ENCODE peak calls at places on chromosomes 2 and 18, in four cellular contexts. One of them, this sample, is unnamed.

GRCh38 chr18:46222710-46223360 is 118.7 kb downstream of the HAUS1 start:
- DNase-seq in A673: no peak
- DNase-seq in transverse colon: no peak
- DNase-seq in PC-3: no peak
- DNase-seq in this sample: peak

GRCh38 chr2:240364961-240365775 is 70.3 kb upstream of the GPC1 start:
- DNase-seq in transverse colon: no peak
- DNase-seq in PC-3: no peak
- DNase-seq in A673: no peak
- DNase-seq in this sample: no peak

GRCh38 chr18:76822510-76823165 is at the start of gene ZNF236:
- DNase-seq in PC-3: peak
- DNase-seq in A673: peak
- DNase-seq in transverse colon: peak
- DNase-seq in this sample: peak

GRCh38 chr18:78506031-78506461 is 473.6 kb upstream of the SALL3 start:
- DNase-seq in PC-3: no peak
- DNase-seq in transverse colon: no peak
- DNase-seq in A673: no peak
- DNase-seq in this sample: no peak

GRCh38 chr18:8635087-8635486 is 25.9 kb downstream of the RAB12 start:
- DNase-seq in PC-3: no peak
- DNase-seq in A673: no peak
- DNase-seq in transverse colon: no peak
- DNase-seq in this sample: no peak

GRCh38 chr2:9565436-9566153 is 10.0 kb upstream of the ADAM17 start:
- DNase-seq in transverse colon: peak
- DNase-seq in PC-3: peak
- DNase-seq in A673: peak
- DNase-seq in this sample: peak

GRCh38 chr2:43075054-43075593 is 151.3 kb downstream of the ZFP36L2 start:
- DNase-seq in PC-3: peak
- DNase-seq in A673: peak
- DNase-seq in transverse colon: peak
- DNase-seq in this sample: peak

GRCh38 chr2:61538920-61539559 is 884 bp upstream of the XPO1 start:
- DNase-seq in A673: no peak
- DNase-seq in PC-3: peak
- DNase-seq in transverse colon: peak
- DNase-seq in this sample: peak

GRCh38 chr2:2146220-2146619 is 184.9 kb downstream of the MYT1L start:
- DNase-seq in A673: no peak
- DNase-seq in transverse colon: no peak
- DNase-seq in PC-3: no peak
- DNase-seq in this sample: no peak

GRCh38 chr2:227098162-227098515 is 65.9 kb downstream of the COL4A4 start:
- DNase-seq in transverse colon: no peak
- DNase-seq in A673: no peak
- DNase-seq in PC-3: no peak
- DNase-seq in this sample: no peak

GRCh38 chr2:96548558-96549465 is 12.3 kb downstream of the ARID5A start:
- DNase-seq in A673: no peak
- DNase-seq in transverse colon: no peak
- DNase-seq in PC-3: no peak
- DNase-seq in this sample: no peak

GRCh38 chr18:44950685-44951195 is 270.1 kb downstream of the SETBP1 start:
- DNase-seq in PC-3: no peak
- DNase-seq in A673: no peak
- DNase-seq in transverse colon: no peak
- DNase-seq in this sample: no peak
- TF ChIP-seq CTCF in PC-3: no peak
- TF ChIP-seq CTCF in A673: no peak
- TF ChIP-seq CTCF in transverse colon: no peak
- TF ChIP-seq CTCF in this sample: no peak

DNA sequence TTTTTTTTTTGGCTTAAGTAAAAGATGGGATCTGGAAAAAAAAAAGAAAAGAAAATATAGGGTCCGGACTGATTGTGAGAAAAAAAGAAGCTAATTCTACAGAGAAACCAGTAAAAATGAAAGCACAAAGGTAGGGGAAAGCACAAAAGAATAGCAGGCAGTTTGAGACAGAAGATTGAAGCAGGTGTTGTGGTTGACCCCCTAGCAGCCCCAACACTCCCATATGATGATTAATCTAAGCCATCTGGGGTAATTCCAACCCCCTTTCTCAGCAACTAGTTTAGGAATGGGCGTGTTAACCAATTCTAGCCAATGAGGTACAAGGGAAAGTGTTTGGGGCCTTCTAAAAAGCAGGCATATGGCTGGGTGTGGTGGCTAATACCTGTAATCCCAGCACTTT is 77.0 kb downstream of the MBD2 start:
- DNase-seq in A673: no peak
- DNase-seq in transverse colon: no peak
- DNase-seq in PC-3: no peak
- DNase-seq in this sample: no peak
- H3K27ac ChIP-seq in A673: no peak
- H3K27ac ChIP-seq in transverse colon: no peak
- H3K27ac ChIP-seq in PC-3: no peak
- H3K27ac ChIP-seq in this sample: no peak

GRCh38 chr2:30709516-30709915 is 97.7 kb downstream of the CAPN13 start:
- DNase-seq in A673: no peak
- DNase-seq in transverse colon: no peak
- DNase-seq in PC-3: no peak
- DNase-seq in this sample: no peak

GRCh38 chr2:30710461-30710860 is 96.8 kb downstream of the CAPN13 start:
- DNase-seq in A673: no peak
- DNase-seq in transverse colon: no peak
- DNase-seq in PC-3: no peak
- DNase-seq in this sample: no peak

GRCh38 chr2:30713698-30714097 is 93.5 kb downstream of the CAPN13 start:
- DNase-seq in transverse colon: no peak
- DNase-seq in PC-3: no peak
- DNase-seq in A673: no peak
- DNase-seq in this sample: no peak

GRCh38 chr2:30710016-30710415 is 97.2 kb downstream of the CAPN13 start:
- DNase-seq in transverse colon: no peak
- DNase-seq in A673: no peak
- DNase-seq in PC-3: no peak
- DNase-seq in this sample: no peak

DNA sequence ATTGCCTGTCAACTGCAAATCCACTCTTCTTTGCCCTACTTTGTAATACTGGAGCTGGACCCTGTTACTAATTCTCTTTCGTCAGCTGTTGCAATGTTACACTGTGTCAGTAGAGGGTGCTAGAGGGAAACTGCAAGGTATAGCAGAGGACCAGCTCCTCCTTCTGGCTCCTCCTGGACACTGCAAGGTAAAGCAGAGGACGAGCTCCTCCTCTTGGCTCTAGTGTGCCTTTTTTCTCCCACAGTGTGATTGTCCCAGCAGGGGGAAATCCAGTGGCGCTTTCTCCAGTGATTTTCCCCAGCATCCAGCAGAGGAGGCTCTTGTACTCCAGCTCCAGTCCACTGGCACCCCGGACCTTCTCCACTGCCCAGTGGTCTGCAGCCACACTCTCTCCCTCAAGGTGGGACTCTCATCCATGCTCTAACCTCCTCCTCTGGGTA is 95.6 kb downstream of the CAPN13 start:
- DNase-seq in A673: peak
- DNase-seq in transverse colon: peak
- DNase-seq in PC-3: peak
- DNase-seq in this sample: peak
- TF ChIP-seq CTCF in A673: peak
- TF ChIP-seq CTCF in transverse colon: peak
- TF ChIP-seq CTCF in PC-3: peak
- TF ChIP-seq CTCF in this sample: peak

GRCh38 chr18:63480892-63481291 is 4.1 kb downstream of the SERPINB5 start:
- DNase-seq in PC-3: no peak
- DNase-seq in transverse colon: no peak
- DNase-seq in A673: no peak
- DNase-seq in this sample: no peak

GRCh38 chr18:63477972-63478371 is 1.2 kb downstream of the SERPINB5 start:
- DNase-seq in PC-3: peak
- DNase-seq in transverse colon: no peak
- DNase-seq in A673: peak
- DNase-seq in this sample: no peak

GRCh38 chr18:63480476-63480875 is 3.7 kb downstream of the SERPINB5 start:
- DNase-seq in transverse colon: no peak
- DNase-seq in A673: no peak
- DNase-seq in PC-3: no peak
- DNase-seq in this sample: no peak

GRCh38 chr18:63476666-63477065 is at the start of gene SERPINB5:
- DNase-seq in A673: no peak
- DNase-seq in PC-3: peak
- DNase-seq in transverse colon: peak
- DNase-seq in this sample: no peak

GRCh38 chr18:63479826-63480225 is 3.1 kb downstream of the SERPINB5 start:
- DNase-seq in PC-3: no peak
- DNase-seq in transverse colon: no peak
- DNase-seq in A673: no peak
- DNase-seq in this sample: no peak
- H3K27ac ChIP-seq in PC-3: no peak
- H3K27ac ChIP-seq in transverse colon: no peak
- H3K27ac ChIP-seq in A673: no peak
- H3K27ac ChIP-seq in this sample: no peak